ENCODE peak calls at places on chromosomes 7 and 10, in five cellular contexts. K is activated T-helper 1 cell treated with Interleukin-2 at 50 U/mL for 16 hours; U is activated CD4-positive, alpha-beta T cell treated with anti-CD3 and anti-CD28 coated beads, Interleukin-2, amount 50 U/mL, for 24 hours; F is anterior cingulate cortex; E is NCI-H1105 treated with DMSO at 0.1 percent for 48 hours. Z is an unnamed sample.
A peak's percentile ranks its signal among the peaks of the same experiment; 100 is the strongest.

GRCh38 chr7:41955475-41956243 is 252.8 kb upstream of the INHBA start:
- DNase-seq in K (no peak), U (no peak), F (peak; percentile 68), E (no peak), Z (no peak)

GRCh38 chr7:121307021-121307575 is 21.7 kb upstream of the WNT16 start:
- DNase-seq in K (no peak), U (no peak), F (no peak), E (no peak), Z (no peak)

GRCh38 chr10:79927111-79927828 is 21.6 kb downstream of the SFTPD start:
- DNase-seq in K (no peak), U (no peak), F (no peak), E (no peak), Z (no peak)

GRCh38 chr10:93346712-93347111 is 135.4 kb downstream of the MYOF start:
- DNase-seq in K (no peak), U (no peak), F (no peak), E (no peak), Z (no peak)

GRCh38 chr10:104022020-104022419 is 55.1 kb downstream of the SLK start:
- DNase-seq in K (no peak), U (no peak), F (no peak), E (no peak), Z (no peak)

GRCh38 chr10:4635394-4635793 is 190.6 kb upstream of the AKR1E2 start:
- DNase-seq in K (no peak), U (no peak), F (no peak), E (no peak), Z (no peak)

GRCh38 chr10:130635528-130635927 is 499.3 kb downstream of the GLRX3 start:
- DNase-seq in K (no peak), U (no peak), F (no peak), E (peak; percentile 17), Z (no peak)

GRCh38 chr7:116547347-116547746 is 22.5 kb downstream of the CAV1 start:
- DNase-seq in K (no peak), U (no peak), F (no peak), E (no peak), Z (no peak)

GRCh38 chr7:130940907-130941306 is 206.9 kb upstream of the KLF14 start:
- DNase-seq in K (no peak), U (no peak), F (no peak), E (no peak), Z (no peak)

GRCh38 chr7:1049006-1049741 is 4.8 kb downstream of the GPR146 start:
- DNase-seq in K (no peak), U (no peak), F (no peak), E (no peak), Z (no peak)

GRCh38 chr7:66153691-66154090 is 39.0 kb downstream of the CRCP start:
- DNase-seq in K (no peak), U (no peak), F (no peak), E (no peak), Z (no peak)

GRCh38 chr7:51316666-51317581 is at the start of gene COBL:
- DNase-seq in K (no peak), U (no peak), F (no peak), E (no peak), Z (no peak)

GRCh38 chr10:48899781-48900180 is 39.9 kb downstream of the LRRC18 start:
- DNase-seq in K (no peak), U (no peak), F (no peak), E (no peak), Z (no peak)

GRCh38 chr10:12380999-12381398 is 31.7 kb downstream of the CAMK1D start:
- DNase-seq in K (no peak), U (no peak), F (no peak), E (no peak), Z (no peak)

GRCh38 chr7:26399309-26399610 is 107.6 kb downstream of the SNX10 start:
- DNase-seq in K (no peak), U (no peak), F (no peak), E (peak; percentile 54), Z (no peak)

GRCh38 chr10:120262857-120263547 is 194.0 kb upstream of the PLPP4 start:
- DNase-seq in K (no peak), U (no peak), F (no peak), E (no peak), Z (no peak)

GRCh38 chr7:264541-265191 is 25.3 kb upstream of the FOXL3 start:
- DNase-seq in K (no peak), U (no peak), F (no peak), E (peak; percentile 31), Z (no peak)

GRCh38 chr7:45576249-45576929 is 2.2 kb downstream of the ADCY1 start:
- DNase-seq in K (no peak), U (no peak), F (no peak), E (no peak), Z (no peak)

GRCh38 chr7:95861041-95861440 is 88.7 kb downstream of the DYNC1I1 start:
- DNase-seq in K (no peak), U (no peak), F (no peak), E (no peak), Z (no peak)

GRCh38 chr7:28830831-28831230 is 127.3 kb downstream of the TRIL start:
- DNase-seq in K (no peak), U (no peak), F (no peak), E (no peak), Z (no peak)

GRCh38 chr10:100004805-100005510 is 4.8 kb downstream of the DNMBP start:
- DNase-seq in K (no peak), U (no peak), F (no peak), E (no peak), Z (no peak)

GRCh38 chr7:48118041-48118440 is 29.0 kb downstream of the UPP1 start:
- DNase-seq in K (no peak), U (no peak), F (no peak), E (no peak), Z (no peak)

GRCh38 chr7:42272793-42273665 is 36.0 kb upstream of the GLI3 start:
- DNase-seq in K (no peak), U (no peak), F (no peak), E (no peak), Z (no peak)

GRCh38 chr10:48655426-48656240 is 29.0 kb upstream of the WDFY4 start:
- DNase-seq in K (no peak), U (no peak), F (no peak), E (peak; percentile 31), Z (no peak)

GRCh38 chr10:129662386-129662785 is 195.3 kb downstream of the MGMT start:
- DNase-seq in K (no peak), U (no peak), F (no peak), E (no peak), Z (no peak)

GRCh38 chr10:93894516-93895378 is 969 bp downstream of the SLC35G1 start:
- DNase-seq in K (no peak), U (no peak), F (no peak), E (no peak), Z (no peak)

GRCh38 chr10:36591436-36591835 is 534.0 kb upstream of the ANKRD30A start:
- DNase-seq in K (no peak), U (no peak), F (no peak), E (no peak), Z (no peak)

GRCh38 chr7:143974457-143974856 is 19.8 kb downstream of the OR2F1 start:
- DNase-seq in K (no peak), U (no peak), F (no peak), E (no peak), Z (no peak)

GRCh38 chr7:140539466-140539865 is 60.2 kb upstream of the MKRN1 start:
- DNase-seq in K (no peak), U (no peak), F (no peak), E (no peak), Z (no peak)